ENCODE peak calls at places on chromosomes 3 and 15, in four cellular contexts. P is K562, D is GM12878, X is GM12891. B is an unnamed sample.

GRCh38 chr3:17810759-17811158 is 68.3 kb upstream of the TBC1D5 start:
- DNase-seq in D (no peak), X (no peak), P (no peak), B (no peak)

GRCh38 chr3:159855599-159856495 is 132.8 kb upstream of the IL12A start:
- DNase-seq in P (no peak), X (no peak), D (no peak), B (no peak)

GRCh38 chr15:66452421-66452820 is 45.1 kb downstream of the SNAPC5 start:
- DNase-seq in X (no peak), P (no peak), D (no peak), B (no peak)

GRCh38 chr3:45689787-45690145 is 570 bp downstream of the SACM1L start:
- DNase-seq in D (no peak), P (no peak), X (no peak), B (no peak)

GRCh38 chr3:15113468-15113867 is 14.5 kb upstream of the RBSN start:
- DNase-seq in D (no peak), X (no peak), P (no peak), B (no peak)

GRCh38 chr3:153961498-153961897 is 159.7 kb upstream of the ARHGEF26 start:
- DNase-seq in X (no peak), P (no peak), D (no peak), B (no peak)

GRCh38 chr3:194890086-194890485 is 204.4 kb downstream of the FAM43A start:
- DNase-seq in X (no peak), D (no peak), P (no peak), B (no peak)

GRCh38 chr15:41825145-41825544 is 2.7 kb upstream of the JMJD7 start:
- DNase-seq in P (no peak), X (no peak), D (no peak), B (no peak)

GRCh38 chr3:12891985-12892839 is 50.8 kb upstream of the RPL32 start:
- DNase-seq in P (peak), X (no peak), D (no peak), B (peak)

GRCh38 chr15:37076543-37076942 is 23.8 kb downstream of the MEIS2 start:
- DNase-seq in X (no peak), P (no peak), D (no peak), B (no peak)

GRCh38 chr3:14601692-14602005 is 49.9 kb upstream of the CCDC174 start:
- DNase-seq in P (no peak), X (no peak), D (no peak), B (no peak)

GRCh38 chr3:4494807-4495200 is 1.7 kb downstream of the ITPR1 start:
- DNase-seq in D (no peak), P (no peak), X (no peak), B (no peak)

GRCh38 chr3:93934366-93935046 is 39.2 kb downstream of the PROS1 start:
- DNase-seq in X (no peak), D (no peak), P (no peak), B (no peak)

GRCh38 chr3:126158016-126158911 is 22.1 kb downstream of the ALDH1L1 start:
- DNase-seq in D (no peak), X (no peak), P (no peak), B (no peak)

GRCh38 chr3:38738630-38739395 is 77.2 kb downstream of the SCN10A start:
- DNase-seq in X (peak), P (peak), D (no peak), B (no peak)

GRCh38 chr3:14133876-14134275 is 9.0 kb downstream of the TMEM43 start:
- DNase-seq in D (no peak), P (no peak), X (no peak), B (no peak)

GRCh38 chr15:89531796-89532537 is 35.6 kb upstream of the RHCG start:
- DNase-seq in P (no peak), X (no peak), D (no peak), B (no peak)

GRCh38 chr3:69683076-69683806 is 56.0 kb upstream of the MITF start:
- DNase-seq in P (no peak), X (no peak), D (no peak), B (no peak)

GRCh38 chr3:112136959-112137693 is 4.1 kb upstream of the GCSAM start:
- DNase-seq in D (no peak), P (no peak), X (no peak), B (no peak)

GRCh38 chr3:5072100-5072816 is 49.8 kb upstream of the ARL8B start:
- DNase-seq in D (no peak), X (no peak), P (no peak), B (peak)

DNA sequence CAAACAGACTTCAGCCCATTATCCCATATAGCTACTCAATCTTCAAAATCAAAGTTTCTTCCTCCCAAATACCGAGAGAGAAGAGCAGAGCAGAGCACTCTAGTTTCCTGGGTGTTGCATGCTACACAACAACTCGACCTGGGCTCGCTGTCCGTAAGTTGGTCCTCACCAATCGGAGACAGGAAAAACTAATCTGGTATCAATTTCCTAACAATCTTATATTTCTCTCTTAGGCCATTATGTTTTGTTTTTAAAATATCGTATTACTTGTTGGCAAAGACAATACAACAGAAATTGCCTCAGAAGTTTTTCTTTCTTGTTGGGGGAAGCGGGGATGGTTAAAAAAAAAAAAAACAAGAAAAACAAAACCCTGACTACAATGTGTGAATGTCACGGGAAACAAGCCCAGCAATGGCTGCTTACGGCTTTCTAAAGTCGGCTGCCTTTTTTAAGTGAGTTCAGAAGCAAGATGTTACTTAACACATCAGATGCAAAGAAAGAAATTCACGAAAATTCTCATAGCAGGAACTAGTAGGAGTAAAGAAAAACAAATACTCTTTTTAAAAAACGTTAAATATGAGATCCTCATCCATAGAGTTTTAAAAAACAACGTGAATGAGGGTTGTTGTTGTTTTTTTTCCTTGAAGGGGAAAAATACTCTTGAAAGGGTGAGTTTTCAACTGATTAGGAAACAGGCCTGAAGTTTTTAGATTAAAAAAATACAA is 1.9 kb downstream of the VGLL4 start:
- DNase-seq in X (no peak), P (no peak), D (no peak), B (no peak)
- TF ChIP-seq SPI1 in X (no peak), P (no peak), D (no peak), B (no peak)

DNA sequence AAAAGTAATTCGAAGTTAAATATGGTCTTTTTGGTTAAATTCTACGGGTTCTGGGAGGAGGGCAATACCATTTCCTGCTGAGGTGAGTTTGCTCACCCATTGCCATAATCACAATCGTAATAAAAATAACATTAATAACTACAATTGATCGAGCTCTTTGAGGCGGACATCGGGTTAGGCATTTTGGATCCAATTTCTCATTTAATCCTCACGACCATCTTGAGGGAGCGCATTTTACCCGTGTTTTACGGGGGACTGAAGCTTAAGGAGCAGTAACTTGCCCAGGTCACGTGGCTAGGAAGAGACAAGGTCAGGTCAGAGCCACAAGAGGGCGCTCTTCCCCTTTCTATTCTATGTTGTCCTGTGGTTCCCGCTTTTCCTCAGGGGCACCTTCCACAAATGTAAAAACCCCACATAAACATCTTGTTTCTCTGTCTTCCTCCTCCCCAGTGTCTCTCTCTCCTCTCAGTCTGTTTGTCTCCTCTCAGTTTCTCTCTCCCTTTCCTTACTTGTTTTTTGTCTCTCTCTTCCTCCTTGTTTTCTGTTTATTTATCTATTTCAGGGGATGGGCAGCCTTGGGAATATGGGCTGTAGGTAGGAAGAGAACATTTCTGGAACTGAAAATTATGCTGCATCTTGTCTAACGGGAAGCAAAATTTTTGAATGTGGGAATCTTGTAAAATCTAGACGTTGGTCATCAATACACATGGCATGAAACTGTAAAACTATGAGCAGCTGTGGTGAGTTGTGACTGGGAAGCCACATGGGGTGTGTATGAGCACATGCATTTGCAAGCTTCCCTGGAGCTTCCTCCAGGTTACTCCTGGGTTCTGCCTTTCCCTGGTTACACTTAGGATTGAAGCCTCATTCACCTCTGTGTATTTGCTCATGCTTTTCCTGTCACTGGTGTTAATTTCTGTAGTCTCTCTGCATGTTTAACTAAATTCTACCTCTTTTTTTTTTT is 71.0 kb downstream of the SQOR start:
- DNase-seq in P (peak), X (peak), D (peak), B (peak)
- TF ChIP-seq SPI1 in P (no peak), X (no peak), D (no peak), B (no peak)

GRCh38 chr3:174538116-174538515 is 321.0 kb upstream of the NAALADL2 start:
- DNase-seq in X (no peak), P (no peak), D (no peak), B (no peak)
- TF ChIP-seq SPI1 in X (no peak), P (no peak), D (no peak), B (no peak)

GRCh38 chr3:148078659-148079058 is 619.0 kb upstream of the AGTR1 start:
- DNase-seq in D (no peak), P (no peak), X (no peak), B (no peak)
- TF ChIP-seq SPI1 in D (no peak), P (no peak), X (no peak), B (no peak)

DNA sequence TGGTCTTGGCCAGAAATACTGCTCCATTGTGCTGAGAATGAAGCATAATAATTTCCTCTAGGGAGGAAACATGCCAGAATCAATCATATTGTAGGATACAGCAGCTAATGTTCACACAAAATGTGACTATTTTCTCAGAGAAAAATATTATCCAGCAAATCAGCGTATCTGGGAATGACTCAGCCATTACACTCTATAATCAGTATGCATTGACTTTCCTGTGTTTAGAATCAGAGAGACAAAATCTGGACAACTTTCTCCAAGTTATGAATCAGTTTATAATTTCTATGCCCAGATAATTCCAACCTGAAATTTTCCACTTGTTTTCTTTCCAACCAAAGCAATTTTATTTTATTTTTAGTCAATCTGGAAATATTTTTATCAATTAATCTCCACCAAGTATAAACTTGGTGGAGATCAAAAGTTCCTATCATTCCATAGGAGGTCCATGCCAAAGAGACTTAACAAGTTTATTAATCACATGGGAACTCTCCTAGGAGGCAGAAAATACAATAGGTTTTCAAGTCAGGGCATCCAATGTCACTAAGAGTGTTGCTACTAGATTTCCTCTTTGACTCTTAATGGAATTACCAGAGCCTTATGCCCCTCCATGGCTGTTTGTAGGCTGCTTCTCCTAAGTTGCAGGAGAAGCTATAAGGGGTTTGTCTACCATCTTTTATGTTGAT is 36.4 kb downstream of the SUCNR1 start:
- DNase-seq in D (no peak), P (no peak), X (no peak), B (no peak)
- TF ChIP-seq SPI1 in D (no peak), P (no peak), X (no peak), B (no peak)

DNA sequence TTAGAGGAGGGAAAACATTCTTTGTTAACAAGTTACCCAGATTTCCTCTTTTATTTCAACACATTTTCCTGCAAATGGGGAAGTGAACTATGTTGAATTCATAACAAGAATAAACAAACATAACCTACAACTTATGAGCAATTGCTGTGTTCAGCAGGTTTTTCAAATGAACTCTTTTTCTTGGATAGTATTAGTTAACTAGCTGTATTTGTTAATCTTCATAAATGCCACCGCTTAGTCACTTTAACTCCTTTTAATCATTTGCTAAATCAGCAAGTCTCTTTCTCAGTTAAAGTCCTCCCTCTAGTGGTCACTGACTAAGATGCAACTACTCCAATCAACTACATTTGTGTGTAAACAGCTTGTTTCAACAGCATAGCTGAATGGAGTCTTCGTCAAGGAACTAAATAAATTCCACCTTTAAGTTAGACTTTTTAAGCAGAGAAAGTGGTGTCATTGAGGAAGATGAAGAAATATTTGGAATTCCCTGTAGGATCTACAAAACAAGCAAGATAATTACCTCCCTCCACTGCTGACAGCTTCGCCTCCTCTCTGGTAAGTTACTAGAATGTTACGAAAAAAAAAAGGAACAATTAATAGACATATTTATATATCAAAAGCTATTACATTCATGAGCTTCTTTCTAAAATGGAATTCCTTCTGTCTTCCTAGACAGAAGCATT is 1122.0 kb downstream of the ROBO1 start:
- DNase-seq in P (peak), D (peak), X (no peak), B (peak)
- TF ChIP-seq SPI1 in P (no peak), D (peak), X (peak), B (peak)

GRCh38 chr15:77702211-77702957 is 69.7 kb upstream of the LINGO1 start:
- DNase-seq in P (peak), X (peak), D (no peak), B (no peak)
- TF ChIP-seq SPI1 in P (no peak), X (no peak), D (no peak), B (no peak)

DNA sequence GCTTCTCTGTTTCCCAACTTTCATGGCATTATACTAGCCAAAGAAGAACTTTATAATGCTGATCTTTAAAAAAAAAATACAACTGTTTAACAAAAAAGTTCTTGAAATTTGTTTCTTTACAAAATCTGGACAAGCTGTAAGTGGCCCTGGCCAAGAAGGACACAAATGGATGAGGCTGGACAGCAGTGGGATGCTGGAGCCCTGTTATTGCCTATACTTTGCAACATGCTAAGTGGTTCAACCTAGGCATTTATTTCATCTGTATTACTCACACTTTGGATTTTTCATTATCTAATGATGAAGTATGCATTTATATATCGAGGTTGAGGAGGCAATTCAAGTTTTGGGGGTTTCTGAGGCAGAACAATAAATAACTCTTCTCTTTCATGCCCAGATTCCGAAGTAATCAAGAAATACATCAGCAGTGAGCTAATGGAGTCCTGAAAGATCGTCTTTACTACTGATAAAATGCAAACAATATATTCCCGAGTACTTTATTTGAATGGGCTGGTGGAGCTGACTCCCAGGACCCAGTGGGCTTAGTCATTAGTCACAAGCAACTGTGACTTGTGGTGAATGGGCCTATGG is 177.2 kb upstream of the DPH6 start:
- DNase-seq in D (no peak), P (no peak), X (no peak), B (no peak)
- TF ChIP-seq SPI1 in D (no peak), P (no peak), X (no peak), B (no peak)

B was measured in HL-60.